ENCODE peak calls at places on chromosomes 5 and 9, in ten cellular contexts. X is cardiac muscle cell; L is CD4-positive, alpha-beta T cell; K is caudate nucleus; F is prostate gland; D is GM23248; V is RWPE1; Q is endothelial cell of umbilical vein; Y is GM23338; I is small intestine. U is an unnamed sample.

GRCh38 chr9:133994359-133995011 is 2.4 kb upstream of the VAV2 start:
- DNase-seq in X (peak), L (peak), K (peak), F (peak), D (peak), V (peak), Q (peak), Y (peak), I (peak), U (peak)

GRCh38 chr5:27592231-27592630 is 553.8 kb upstream of the CDH9 start:
- DNase-seq in X (peak), L (no peak), K (no peak), F (no peak), D (no peak), V (peak), Q (no peak), Y (peak), I (no peak), U (no peak)

GRCh38 chr9:115328228-115328627 is 210.3 kb upstream of the TNC start:
- DNase-seq in X (peak), L (no peak), K (no peak), F (peak), D (peak), V (no peak), Q (no peak), Y (no peak), I (no peak), U (no peak)

GRCh38 chr9:131111186-131111853 is 14.1 kb upstream of the NUP214 start:
- DNase-seq in X (no peak), L (no peak), K (no peak), F (no peak), D (peak), V (no peak), Q (no peak), Y (peak), I (no peak), U (no peak)

GRCh38 chr5:26569241-26569928 is 469.0 kb downstream of the CDH9 start:
- DNase-seq in X (no peak), L (no peak), K (no peak), F (no peak), D (no peak), V (no peak), Q (no peak), Y (no peak), I (no peak), U (no peak)

GRCh38 chr9:36486933-36487481 is 85.7 kb upstream of the MELK start:
- DNase-seq in X (peak), L (peak), K (no peak), F (peak), D (peak), V (peak), Q (peak), Y (peak), I (peak), U (peak)

GRCh38 chr5:62689599-62690368 is 111.2 kb downstream of the LRRC70 start:
- DNase-seq in X (no peak), L (no peak), K (no peak), F (no peak), D (peak), V (no peak), Q (no peak), Y (no peak), I (no peak), U (no peak)

GRCh38 chr5:131171276-131171815 is 602 bp downstream of the LYRM7 start:
- DNase-seq in X (no peak), L (no peak), K (no peak), F (no peak), D (peak), V (peak), Q (no peak), Y (peak), I (peak), U (no peak)

GRCh38 chr9:137163101-137163661 is 6.7 kb downstream of the LRRC26 start:
- DNase-seq in X (no peak), L (no peak), K (no peak), F (peak), D (peak), V (no peak), Q (peak), Y (peak), I (no peak), U (no peak)

GRCh38 chr5:83227611-83228010 is 150.3 kb downstream of the XRCC4 start:
- DNase-seq in X (no peak), L (no peak), K (no peak), F (no peak), D (peak), V (no peak), Q (no peak), Y (no peak), I (no peak), U (no peak)

GRCh38 chr9:79700607-79701330 is 129.0 kb downstream of the TLE4 start:
- DNase-seq in X (no peak), L (no peak), K (no peak), F (no peak), D (peak), V (no peak), Q (no peak), Y (no peak), I (peak), U (no peak)

GRCh38 chr5:53256746-53257145 is 147.2 kb upstream of the MOCS2 start:
- DNase-seq in X (peak), L (no peak), K (no peak), F (no peak), D (peak), V (peak), Q (no peak), Y (no peak), I (no peak), U (no peak)

GRCh38 chr5:146877178-146877681 is 1.3 kb downstream of the PPP2R2B start:
- DNase-seq in X (no peak), L (no peak), K (peak), F (no peak), D (no peak), V (no peak), Q (no peak), Y (peak), I (peak), U (peak)

GRCh38 chr5:61675015-61675692 is 343.1 kb downstream of the ZSWIM6 start:
- DNase-seq in X (no peak), L (no peak), K (peak), F (no peak), D (no peak), V (no peak), Q (no peak), Y (peak), I (peak), U (peak)

GRCh38 chr5:32964246-32964645 is 253.1 kb downstream of the NPR3 start:
- DNase-seq in X (no peak), L (no peak), K (no peak), F (no peak), D (no peak), V (no peak), Q (no peak), Y (no peak), I (no peak), U (no peak)

GRCh38 chr5:11289733-11290132 is 528.7 kb upstream of the DAP start:
- DNase-seq in X (no peak), L (no peak), K (no peak), F (no peak), D (no peak), V (no peak), Q (no peak), Y (peak), I (no peak), U (no peak)

GRCh38 chr5:51378778-51379652 is 4.2 kb upstream of the ISL1 start:
- DNase-seq in X (no peak), L (no peak), K (no peak), F (no peak), D (peak), V (peak), Q (peak), Y (peak), I (no peak), U (peak)

GRCh38 chr9:93827545-93828330 is 127.4 kb downstream of the BARX1 start:
- DNase-seq in X (peak), L (no peak), K (peak), F (no peak), D (peak), V (peak), Q (peak), Y (peak), I (peak), U (peak)

GRCh38 chr9:12776775-12777055 is 1.9 kb downstream of the LURAP1L start:
- DNase-seq in X (peak), L (no peak), K (no peak), F (no peak), D (peak), V (no peak), Q (no peak), Y (no peak), I (no peak), U (no peak)
- H3K27ac ChIP-seq in X (no peak), L (no peak), K (peak), F (peak), D (peak), V (peak), Q (no peak), Y (no peak), I (peak), U (peak)

GRCh38 chr9:95533996-95534680 is 17.4 kb upstream of the PTCH1 start:
- DNase-seq in X (no peak), L (no peak), K (no peak), F (no peak), D (no peak), V (no peak), Q (no peak), Y (no peak), I (no peak), U (no peak)
- H3K27ac ChIP-seq in X (no peak), L (no peak), K (no peak), F (no peak), D (no peak), V (no peak), Q (no peak), Y (no peak), I (no peak), U (no peak)

GRCh38 chr5:170095687-170096086 is 10.0 kb upstream of the FOXI1 start:
- DNase-seq in X (no peak), L (no peak), K (no peak), F (no peak), D (no peak), V (no peak), Q (peak), Y (no peak), I (no peak), U (no peak)
- H3K27ac ChIP-seq in X (no peak), L (no peak), K (no peak), F (no peak), D (no peak), V (no peak), Q (no peak), Y (no peak), I (no peak), U (no peak)

GRCh38 chr5:107813559-107813958 is 142.8 kb upstream of the EFNA5 start:
- DNase-seq in X (no peak), L (no peak), K (no peak), F (no peak), D (no peak), V (no peak), Q (no peak), Y (no peak), I (no peak), U (no peak)
- H3K27ac ChIP-seq in X (no peak), L (no peak), K (no peak), F (no peak), D (no peak), V (no peak), Q (no peak), Y (no peak), I (no peak), U (no peak)

GRCh38 chr9:12462861-12463260 is 230.3 kb upstream of the TYRP1 start:
- DNase-seq in X (no peak), L (no peak), K (no peak), F (no peak), D (no peak), V (no peak), Q (no peak), Y (no peak), I (no peak), U (no peak)
- H3K27ac ChIP-seq in X (no peak), L (no peak), K (no peak), F (no peak), D (no peak), V (no peak), Q (no peak), Y (peak), I (no peak), U (no peak)